ENCODE peak calls at places on chromosome 11, in ten cellular contexts. K is body of pancreas, V is OCI-LY7, C is colonic mucosa, G is stomach, W is pancreas, L is esophagus squamous epithelium, Y is AG04450, P is right lobe of liver, X is SK-N-SH. S is an unnamed sample.

GRCh38 chr11:129374081-129374992 is 1.3 kb upstream of the BARX2 start:
- DNase-seq in K (peak), V (no peak), C (peak), G (no peak), W (no peak), L (no peak), Y (no peak), P (no peak), X (peak), S (no peak)

GRCh38 chr11:1805525-1805924 is 29.3 kb upstream of the SYT8 start:
- DNase-seq in K (no peak), V (no peak), C (no peak), G (no peak), W (no peak), L (no peak), Y (no peak), P (no peak), X (no peak), S (no peak)

GRCh38 chr11:10930961-10931760 is 73.3 kb upstream of the ZBED5 start:
- DNase-seq in K (peak), V (no peak), C (peak), G (peak), W (peak), L (no peak), Y (peak), P (peak), X (peak), S (peak)

GRCh38 chr11:70744396-70745185 is 346.3 kb downstream of the CTTN start:
- DNase-seq in K (no peak), V (no peak), C (no peak), G (no peak), W (no peak), L (no peak), Y (no peak), P (no peak), X (no peak), S (no peak)

GRCh38 chr11:70078796-70079616 is 889 bp downstream of the ANO1 start:
- DNase-seq in K (no peak), V (no peak), C (no peak), G (no peak), W (peak), L (no peak), Y (no peak), P (no peak), X (peak), S (no peak)

GRCh38 chr11:72609045-72609444 is 65.2 kb downstream of the PDE2A start:
- DNase-seq in K (no peak), V (peak), C (no peak), G (no peak), W (no peak), L (no peak), Y (no peak), P (no peak), X (no peak), S (no peak)

GRCh38 chr11:67437082-67437821 is at the start of gene PTPRCAP:
- DNase-seq in K (no peak), V (peak), C (no peak), G (peak), W (peak), L (no peak), Y (no peak), P (no peak), X (no peak), S (no peak)

GRCh38 chr11:72231396-72232259 is 7.1 kb downstream of the INPPL1 start:
- DNase-seq in K (no peak), V (no peak), C (no peak), G (no peak), W (peak), L (no peak), Y (no peak), P (peak), X (no peak), S (no peak)

GRCh38 chr11:10708131-10708530 is 14.6 kb upstream of the IRAG1 start:
- DNase-seq in K (no peak), V (no peak), C (no peak), G (no peak), W (no peak), L (no peak), Y (no peak), P (no peak), X (no peak), S (no peak)

GRCh38 chr11:45089845-45090499 is 56.5 kb upstream of the PRDM11 start:
- DNase-seq in K (no peak), V (peak), C (no peak), G (no peak), W (no peak), L (no peak), Y (no peak), P (no peak), X (no peak), S (no peak)

GRCh38 chr11:125946712-125947418 is 1.0 kb downstream of the VSIG10L2 start:
- DNase-seq in K (no peak), V (no peak), C (no peak), G (no peak), W (no peak), L (no peak), Y (no peak), P (no peak), X (no peak), S (peak)

GRCh38 chr11:86150826-86151187 is 81.9 kb upstream of the PICALM start:
- DNase-seq in K (no peak), V (no peak), C (no peak), G (no peak), W (no peak), L (no peak), Y (no peak), P (no peak), X (no peak), S (no peak)

GRCh38 chr11:31805037-31805628 is 6.0 kb downstream of the PAX6 start:
- DNase-seq in K (no peak), V (no peak), C (no peak), G (no peak), W (no peak), L (no peak), Y (no peak), P (no peak), X (peak), S (no peak)

GRCh38 chr11:129620705-129621104 is 194.9 kb upstream of the TMEM45B start:
- DNase-seq in K (no peak), V (no peak), C (no peak), G (no peak), W (no peak), L (no peak), Y (no peak), P (no peak), X (no peak), S (no peak)

GRCh38 chr11:59810189-59810910 is at the start of gene MRPL16:
- DNase-seq in K (peak), V (peak), C (peak), G (peak), W (peak), L (peak), Y (peak), P (peak), X (peak), S (peak)

GRCh38 chr11:72818971-72819370 is 4.8 kb downstream of the ATG16L2 start:
- DNase-seq in K (no peak), V (no peak), C (no peak), G (no peak), W (no peak), L (no peak), Y (no peak), P (no peak), X (no peak), S (no peak)

GRCh38 chr11:125180413-125181305 is 16.1 kb downstream of the PKNOX2 start:
- DNase-seq in K (no peak), V (no peak), C (no peak), G (no peak), W (no peak), L (no peak), Y (no peak), P (no peak), X (no peak), S (no peak)

GRCh38 chr11:62664405-62665074 is 470 bp downstream of the C11orf98 start:
- DNase-seq in K (peak), V (peak), C (peak), G (peak), W (peak), L (no peak), Y (no peak), P (no peak), X (peak), S (no peak)

GRCh38 chr11:20451568-20451967 is 64.1 kb downstream of the PRMT3 start:
- DNase-seq in K (no peak), V (no peak), C (no peak), G (no peak), W (no peak), L (no peak), Y (no peak), P (no peak), X (no peak), S (no peak)

GRCh38 chr11:80309301-80309700 is 868.5 kb upstream of the TENM4 start:
- DNase-seq in K (no peak), V (no peak), C (no peak), G (no peak), W (no peak), L (no peak), Y (no peak), P (no peak), X (no peak), S (no peak)

GRCh38 chr11:84628871-84629625 is 998.1 kb downstream of the DLG2 start:
- DNase-seq in K (no peak), V (no peak), C (no peak), G (no peak), W (no peak), L (no peak), Y (no peak), P (no peak), X (no peak), S (no peak)

GRCh38 chr11:534592-535518 is 521 bp downstream of the HRAS start:
- DNase-seq in K (peak), V (peak), C (no peak), G (peak), W (peak), L (no peak), Y (no peak), P (peak), X (peak), S (no peak)

GRCh38 chr11:1531961-1532586 is 40.0 kb downstream of the DUSP8 start:
- DNase-seq in K (no peak), V (no peak), C (no peak), G (no peak), W (peak), L (no peak), Y (no peak), P (no peak), X (no peak), S (peak)

GRCh38 chr11:46898396-46899095 is 19.8 kb downstream of the LRP4 start:
- DNase-seq in K (no peak), V (no peak), C (no peak), G (peak), W (no peak), L (no peak), Y (no peak), P (no peak), X (no peak), S (no peak)

GRCh38 chr11:117840881-117841581 is 16.5 kb upstream of the FXYD2 start:
- DNase-seq in K (no peak), V (no peak), C (no peak), G (peak), W (no peak), L (no peak), Y (no peak), P (peak), X (no peak), S (peak)

GRCh38 chr11:43833657-43834073 is 47.0 kb upstream of the ALKBH3 start:
- DNase-seq in K (peak), V (no peak), C (no peak), G (peak), W (no peak), L (no peak), Y (peak), P (no peak), X (peak), S (no peak)

GRCh38 chr11:20035701-20036601 is 124.3 kb downstream of the DBX1 start:
- DNase-seq in K (no peak), V (no peak), C (no peak), G (no peak), W (no peak), L (no peak), Y (peak), P (peak), X (no peak), S (no peak)

GRCh38 chr11:118870396-118871343 is 13.0 kb upstream of the CXCR5 start:
- DNase-seq in K (peak), V (peak), C (peak), G (no peak), W (peak), L (no peak), Y (no peak), P (peak), X (peak), S (no peak)
- H3K4me3 ChIP-seq in K (no peak), V (peak), C (no peak), G (peak), W (no peak), L (no peak), Y (no peak), P (peak), X (no peak), S (no peak)

GRCh38 chr11:112002491-112003216 is 22.6 kb upstream of the DLAT start:
- DNase-seq in K (no peak), V (no peak), C (no peak), G (no peak), W (no peak), L (no peak), Y (no peak), P (no peak), X (no peak), S (no peak)

GRCh38 chr11:112000703-112001102 is 24.5 kb upstream of the DLAT start:
- DNase-seq in K (no peak), V (no peak), C (no peak), G (no peak), W (no peak), L (no peak), Y (no peak), P (no peak), X (no peak), S (no peak)

GRCh38 chr11:111999111-111999510 is 26.1 kb upstream of the DLAT start:
- DNase-seq in K (no peak), V (no peak), C (no peak), G (no peak), W (no peak), L (no peak), Y (no peak), P (no peak), X (no peak), S (no peak)

GRCh38 chr11:112005422-112006094 is 19.6 kb upstream of the DLAT start:
- DNase-seq in K (no peak), V (no peak), C (peak), G (no peak), W (no peak), L (no peak), Y (no peak), P (no peak), X (no peak), S (no peak)

DNA sequence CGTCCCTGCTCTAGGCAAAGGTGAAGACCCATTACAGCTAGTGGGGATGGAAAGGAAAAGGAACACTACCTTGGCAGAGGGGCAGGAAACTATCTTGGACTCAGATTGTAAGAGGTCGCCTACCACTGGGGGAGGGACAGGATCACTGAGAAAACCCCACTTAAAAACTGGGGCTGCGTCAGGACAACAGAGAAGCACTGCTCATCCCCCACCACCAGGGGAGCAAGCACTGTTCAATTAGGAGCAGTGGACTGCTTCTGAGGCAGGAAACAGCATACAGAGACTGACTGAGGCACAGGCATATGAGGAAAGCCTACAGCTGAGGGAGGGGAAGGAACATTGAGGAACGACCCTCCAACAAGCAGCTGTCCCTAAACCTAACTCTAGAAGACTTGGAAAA is 20.8 kb upstream of the DLAT start:
- DNase-seq in K (no peak), V (peak), C (no peak), G (no peak), W (no peak), L (no peak), Y (no peak), P (no peak), X (peak), S (no peak)
- TF ChIP-seq CTCF in K (no peak), V (peak), C (no peak), G (no peak), W (no peak), L (peak), Y (peak), P (peak), X (peak), S (peak)

GRCh38 chr11:35945137-35945518 is 1.3 kb downstream of the LDLRAD3 start:
- DNase-seq in K (no peak), V (no peak), C (no peak), G (no peak), W (no peak), L (no peak), Y (no peak), P (no peak), X (no peak), S (no peak)
- H3K27ac ChIP-seq in K (no peak), V (no peak), C (no peak), G (peak), W (no peak), L (peak), Y (peak), P (no peak), X (peak), S (no peak)

DNA sequence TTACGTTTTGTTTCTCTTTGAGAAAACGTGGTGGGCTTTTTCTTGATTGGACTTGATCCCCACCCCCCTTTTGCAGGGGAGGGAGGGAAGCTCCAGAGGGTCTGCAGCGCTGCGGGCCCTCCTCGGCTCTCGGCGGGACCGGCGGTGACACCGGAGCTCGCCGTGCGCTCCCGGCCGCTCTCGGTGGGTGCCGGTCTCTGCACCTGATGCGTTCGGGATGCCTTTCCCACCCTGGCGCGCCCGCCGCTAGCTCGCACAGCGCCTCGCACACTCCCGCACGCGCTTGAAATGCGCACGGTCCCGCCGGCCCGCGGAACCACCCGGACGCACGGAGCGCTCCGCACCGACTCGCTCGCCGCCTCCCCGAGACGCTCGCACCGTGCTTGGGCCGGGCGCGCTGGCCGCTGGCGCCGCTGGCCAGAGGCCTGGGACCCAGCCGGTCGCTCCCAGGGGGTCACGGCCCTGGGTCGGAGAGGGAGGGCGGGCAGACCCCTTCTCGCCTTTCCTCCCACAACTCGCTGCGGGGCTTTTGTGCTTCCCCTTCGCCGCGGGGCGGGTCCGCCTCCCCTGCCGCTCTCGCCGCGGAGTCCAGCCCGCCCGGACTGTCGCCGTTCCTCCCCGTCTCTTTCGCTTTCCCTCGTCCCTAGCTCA is 1.0 kb downstream of the ZBTB16 start:
- DNase-seq in K (peak), V (no peak), C (peak), G (peak), W (peak), L (no peak), Y (no peak), P (no peak), X (peak), S (no peak)
- H3K4me3 ChIP-seq in K (peak), V (no peak), C (peak), G (peak), W (peak), L (peak), Y (peak), P (peak), X (peak), S (peak)

GRCh38 chr11:121700968-121701367 is 248.2 kb upstream of the SORL1-AS1 start:
- DNase-seq in K (no peak), V (no peak), C (no peak), G (no peak), W (no peak), L (no peak), Y (no peak), P (no peak), X (no peak), S (no peak)

GRCh38 chr11:121696947-121697346 is 244.2 kb upstream of the SORL1-AS1 start:
- DNase-seq in K (no peak), V (no peak), C (no peak), G (no peak), W (no peak), L (no peak), Y (no peak), P (no peak), X (no peak), S (no peak)

GRCh38 chr11:121696177-121696863 is 243.6 kb upstream of the SORL1-AS1 start:
- DNase-seq in K (peak), V (no peak), C (no peak), G (no peak), W (peak), L (no peak), Y (no peak), P (no peak), X (no peak), S (no peak)

GRCh38 chr11:121703166-121703565 is 250.4 kb upstream of the SORL1-AS1 start:
- DNase-seq in K (no peak), V (no peak), C (no peak), G (no peak), W (no peak), L (no peak), Y (no peak), P (no peak), X (no peak), S (no peak)

DNA sequence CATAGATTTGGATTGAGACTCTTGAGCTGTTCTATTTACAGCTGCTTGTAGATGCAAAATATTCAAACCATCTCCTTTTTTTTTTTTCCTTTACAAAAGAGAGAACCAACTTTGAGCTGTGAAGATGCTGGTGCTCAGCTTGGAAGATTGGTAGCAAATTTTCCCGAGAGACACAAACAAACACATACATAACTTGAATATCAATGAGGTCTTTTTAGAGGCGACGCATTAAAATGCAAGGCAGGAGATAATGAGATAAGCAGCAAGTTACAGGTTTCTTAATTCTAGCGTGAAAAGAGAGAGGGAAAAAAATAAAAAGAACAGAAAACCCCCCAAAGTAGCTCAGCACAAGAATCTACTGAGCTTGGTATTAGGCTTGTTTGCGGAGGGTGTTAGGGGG is 247.0 kb upstream of the SORL1-AS1 start:
- DNase-seq in K (no peak), V (no peak), C (no peak), G (no peak), W (no peak), L (no peak), Y (no peak), P (no peak), X (no peak), S (no peak)
- TF ChIP-seq CTCF in K (no peak), V (no peak), C (no peak), G (no peak), W (no peak), L (no peak), Y (no peak), P (no peak), X (no peak), S (no peak)

DNA sequence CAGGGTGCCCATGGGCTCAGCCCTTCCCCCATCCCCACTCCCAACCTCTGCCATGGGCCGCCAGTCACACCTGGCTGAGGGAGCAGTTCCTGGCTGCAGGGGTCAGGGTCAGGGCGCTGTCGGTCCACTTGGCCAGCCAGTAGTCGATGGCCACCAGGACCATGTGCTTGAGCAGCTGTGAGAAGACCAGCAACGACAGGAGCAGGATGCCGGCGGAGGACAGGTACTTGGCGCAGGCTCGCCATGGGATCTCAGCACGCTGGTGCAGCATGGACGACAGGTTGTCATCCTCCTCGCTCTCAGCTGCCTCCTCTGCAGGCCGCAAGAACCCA is 18.3 kb upstream of the KCNJ11 start:
- DNase-seq in K (no peak), V (no peak), C (no peak), G (no peak), W (no peak), L (no peak), Y (no peak), P (no peak), X (no peak), S (no peak)
- H3K27ac ChIP-seq in K (peak), V (no peak), C (no peak), G (peak), W (no peak), L (peak), Y (no peak), P (no peak), X (no peak), S (peak)

GRCh38 chr11:36822829-36823228 is 224.8 kb upstream of the RAG2 start:
- DNase-seq in K (no peak), V (no peak), C (no peak), G (no peak), W (no peak), L (no peak), Y (no peak), P (no peak), X (no peak), S (no peak)
- H3K4me3 ChIP-seq in K (no peak), V (no peak), C (no peak), G (no peak), W (no peak), L (no peak), Y (no peak), P (no peak), X (no peak), S (no peak)

GRCh38 chr11:69000831-69001245 is 12.2 kb downstream of the MRGPRF start:
- DNase-seq in K (peak), V (no peak), C (peak), G (no peak), W (no peak), L (no peak), Y (no peak), P (peak), X (peak), S (peak)
- TF ChIP-seq CTCF in K (peak), V (peak), C (no peak), G (no peak), W (no peak), L (peak), Y (peak), P (peak), X (peak), S (no peak)

S was measured in right atrium auricular region.